ENCODE peak calls at places on chromosomes 2 and 18, in five cellular contexts. S is naive thymus-derived CD4-positive, alpha-beta T cell; L is hepatocyte; N is psoas muscle; Z is heart right ventricle. V is an unnamed sample. For H3K27me3, the result is how much of the 10 kb centered on the place peaks cover.

GRCh38 chr2:25123682-25124081 is 44.7 kb downstream of the POMC start:
- DNase-seq in N (no peak), S (no peak), L (no peak), Z (no peak), V (no peak)

GRCh38 chr2:125085904-125086303 is 1060.8 kb downstream of the CNTNAP5 start:
- DNase-seq in S (no peak), N (no peak), L (no peak), Z (no peak), V (no peak)

GRCh38 chr2:100291152-100291970 is 30.9 kb downstream of the LONRF2 start:
- DNase-seq in L (peak), S (no peak), Z (no peak), N (no peak), V (peak)

GRCh38 chr2:42095923-42096408 is 48.1 kb downstream of the PKDCC start:
- DNase-seq in S (peak), N (peak), L (peak), Z (peak), V (peak)

GRCh38 chr2:41709702-41710599 is 337.9 kb upstream of the PKDCC start:
- DNase-seq in S (no peak), N (no peak), L (no peak), Z (no peak), V (no peak)

GRCh38 chr2:178403671-178404379 is 47.1 kb downstream of the PRKRA start:
- DNase-seq in N (no peak), L (no peak), S (no peak), Z (no peak), V (no peak)

GRCh38 chr2:72136933-72137497 is 10.6 kb downstream of the CYP26B1 start:
- DNase-seq in N (peak), L (no peak), S (no peak), Z (no peak), V (peak)

GRCh38 chr2:182068811-182069210 is 83.2 kb downstream of the PPP1R1C start:
- DNase-seq in N (no peak), S (no peak), Z (no peak), L (no peak), V (no peak)

GRCh38 chr2:2738276-2738675 is 407.2 kb upstream of the MYT1L start:
- DNase-seq in L (no peak), S (no peak), Z (no peak), N (no peak), V (no peak)
- H3K27me3 ChIP-seq in L (under half), S (under half), Z (under half), N (under half), V (under half)

GRCh38 chr2:121162893-121163292 is 122.1 kb downstream of the TFCP2L1 start:
- DNase-seq in N (no peak), Z (no peak), L (no peak), S (no peak), V (no peak)

GRCh38 chr2:121164042-121164441 is 121.0 kb downstream of the TFCP2L1 start:
- DNase-seq in N (no peak), Z (no peak), L (no peak), S (no peak), V (no peak)

GRCh38 chr2:121160366-121160765 is 124.6 kb downstream of the TFCP2L1 start:
- DNase-seq in L (no peak), N (no peak), S (no peak), Z (no peak), V (no peak)

GRCh38 chr2:121159291-121160144 is 125.5 kb downstream of the TFCP2L1 start:
- DNase-seq in S (no peak), N (no peak), Z (no peak), L (no peak), V (no peak)

DNA sequence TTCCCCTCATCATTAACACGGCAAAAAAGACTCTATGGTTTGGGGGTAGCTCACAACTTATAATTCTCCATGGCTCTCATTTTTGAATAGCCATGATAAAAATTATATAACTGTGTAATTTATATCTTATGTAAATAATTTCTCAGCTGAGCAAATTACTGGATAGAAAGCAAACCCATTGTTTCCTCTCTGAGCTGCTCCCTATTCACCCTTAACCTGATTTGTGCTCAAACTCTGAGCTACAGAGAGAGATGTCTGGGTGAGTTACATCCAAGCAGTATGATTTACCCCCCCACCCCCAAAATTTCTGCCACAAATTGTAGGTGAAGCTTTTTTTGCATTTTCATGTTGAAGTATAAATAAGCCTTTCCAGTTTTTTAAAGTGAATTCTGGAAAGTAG is 123.7 kb downstream of the TFCP2L1 start:
- DNase-seq in Z (no peak), S (no peak), N (no peak), L (no peak), V (no peak)
- H3K27ac ChIP-seq in Z (no peak), S (no peak), N (no peak), L (no peak), V (no peak)

GRCh38 chr2:153487993-153488562 is 9.5 kb upstream of the RPRM start:
- DNase-seq in S (no peak), L (no peak), N (no peak), Z (no peak), V (no peak)
- H3K4me3 ChIP-seq in S (no peak), L (no peak), N (no peak), Z (no peak), V (no peak)

GRCh38 chr18:79871026-79871390 is 73.3 kb downstream of the KCNG2 start:
- DNase-seq in Z (no peak), L (no peak), N (peak), S (no peak), V (no peak)
- H3K27me3 ChIP-seq in Z (under half), L (under half), N (under half), S (under half), V (under half)

GRCh38 chr2:217279571-217279970 is 419.7 kb upstream of the TNP1 start:
- DNase-seq in L (peak), S (no peak), Z (peak), N (no peak), V (no peak)
- H3K27ac ChIP-seq in L (no peak), S (no peak), Z (peak), N (peak), V (peak)

GRCh38 chr2:169590804-169591203 is 6.7 kb downstream of the PPIG start:
- DNase-seq in N (no peak), S (no peak), L (no peak), Z (no peak), V (no peak)
- H3K4me3 ChIP-seq in N (no peak), S (no peak), L (no peak), Z (no peak), V (no peak)

GRCh38 chr2:219508444-219508734 is 5.9 kb upstream of the ASIC4 start:
- DNase-seq in S (no peak), Z (no peak), L (no peak), N (no peak), V (no peak)

GRCh38 chr2:219510512-219511135 is 3.7 kb upstream of the ASIC4 start:
- DNase-seq in L (no peak), Z (no peak), S (no peak), N (no peak), V (no peak)

GRCh38 chr2:219508933-219509779 is 5.1 kb upstream of the ASIC4 start:
- DNase-seq in N (no peak), S (no peak), L (no peak), Z (no peak), V (no peak)

GRCh38 chr2:219511547-219512325 is 2.5 kb upstream of the ASIC4 start:
- DNase-seq in Z (no peak), N (no peak), S (no peak), L (no peak), V (no peak)

DNA sequence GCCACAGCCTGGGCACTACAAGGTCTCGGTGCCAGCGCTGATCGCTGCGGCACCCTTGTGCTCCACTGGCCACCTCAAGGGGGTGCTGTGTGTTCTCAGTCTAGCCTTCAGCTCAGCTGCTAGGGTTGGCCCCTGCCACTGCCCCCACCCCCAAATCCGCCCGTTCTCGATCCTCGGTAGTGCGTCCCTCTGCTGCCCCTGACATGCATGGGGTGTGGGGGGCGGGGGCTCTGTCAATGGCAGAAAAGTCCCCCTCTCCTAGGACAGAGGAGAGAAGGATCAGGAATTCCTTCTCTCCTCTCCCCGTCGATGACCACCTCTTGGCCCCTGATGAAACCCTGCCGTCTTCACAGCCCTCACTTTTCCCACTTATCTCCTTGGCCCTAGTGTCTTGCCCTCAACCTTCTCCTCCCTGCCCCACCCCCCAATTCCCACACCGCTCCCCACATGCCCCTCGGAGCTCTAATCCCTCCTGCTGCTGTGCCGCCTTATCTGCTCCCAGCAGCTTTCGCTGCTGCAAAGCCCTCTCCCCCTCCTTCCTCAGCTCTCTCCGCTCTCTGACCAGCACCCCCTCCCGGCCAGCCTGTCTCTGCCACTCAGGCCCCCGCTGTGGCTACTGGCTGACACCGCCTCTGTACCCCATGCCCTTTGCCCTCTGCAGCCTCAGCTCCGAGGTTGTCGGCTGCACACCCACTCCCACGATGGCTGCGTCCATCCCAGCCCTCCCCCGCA is 4.3 kb upstream of the ASIC4 start:
- DNase-seq in L (peak), Z (peak), N (peak), S (peak), V (peak)
- H3K27me3 ChIP-seq in L (under half), Z (under half), N (under half), S (under half), V (under half)

DNA sequence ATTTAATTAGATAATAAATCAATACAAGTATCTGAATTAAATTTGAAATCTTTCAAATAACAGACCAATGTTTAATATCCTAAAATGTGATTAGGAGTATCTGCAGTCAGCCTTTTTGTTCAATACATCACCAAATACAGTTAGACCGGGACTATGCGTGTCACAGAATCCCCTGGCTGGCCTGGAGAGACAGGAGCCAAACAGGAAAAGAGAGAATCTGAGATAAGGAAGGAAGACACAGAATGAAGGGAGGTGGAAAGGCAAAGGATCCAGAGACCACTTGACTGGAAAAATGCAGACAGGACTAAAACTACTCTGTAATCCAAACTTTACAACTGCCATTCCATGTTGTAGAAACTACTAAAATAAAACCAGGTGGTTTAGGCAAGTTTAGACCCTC is 66.3 kb downstream of the SIGLEC15 start:
- DNase-seq in S (no peak), Z (no peak), N (no peak), L (no peak), V (no peak)
- H3K27ac ChIP-seq in S (no peak), Z (no peak), N (no peak), L (no peak), V (no peak)

DNA sequence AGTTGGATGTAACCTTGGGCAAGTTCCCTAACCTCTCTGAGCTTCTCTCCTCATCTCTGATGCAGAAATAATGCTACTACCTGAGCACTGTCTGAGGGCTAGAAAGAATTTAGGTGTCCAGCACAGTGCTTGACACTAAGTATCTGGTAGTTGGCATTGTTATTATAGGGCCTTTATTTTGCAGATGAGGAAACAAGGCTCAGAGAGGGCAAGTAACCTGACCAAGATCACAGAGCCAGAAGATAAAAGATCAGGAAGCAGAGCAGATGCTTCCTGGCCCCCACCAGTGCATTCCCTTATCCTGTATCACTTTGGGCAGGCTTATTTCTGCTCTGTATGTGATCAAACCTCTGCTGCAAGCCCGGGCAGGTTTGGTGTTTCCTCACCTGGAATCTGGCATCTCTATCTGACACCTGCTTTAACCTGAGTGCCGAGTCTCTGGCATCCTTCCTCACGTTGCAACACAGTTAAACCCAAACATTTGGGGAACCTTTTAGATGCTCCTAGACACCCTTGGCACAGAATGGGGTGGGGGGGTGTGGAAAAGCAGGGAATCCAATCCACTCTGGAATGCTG is 69.9 kb downstream of the PLB1 start:
- DNase-seq in S (no peak), Z (no peak), N (no peak), L (no peak), V (no peak)
- H3K4me3 ChIP-seq in S (peak), Z (no peak), N (peak), L (no peak), V (no peak)

V was measured in aorta.